ENCODE peak calls at places on chromosomes 5 and 9, in six cellular contexts. Q, E, S, B, G and L are unnamed samples.

GRCh38 chr9:84975926-84976325 is 306.4 kb downstream of the NTRK2 start:
- DNase-seq in B (no peak), Q (no peak), G (no peak), E (no peak), S (no peak), L (no peak)

GRCh38 chr9:132411091-132411508 is 1.1 kb downstream of the CFAP77 start:
- DNase-seq in G (peak; percentile 42), S (peak; percentile 49), E (no peak), B (no peak), Q (peak; percentile 14), L (peak; percentile 6)

GRCh38 chr5:112799661-112800060 is 61.4 kb upstream of the SRP19 start:
- DNase-seq in S (no peak), B (no peak), E (no peak), G (no peak), Q (no peak), L (no peak)

GRCh38 chr9:127877566-127877998 is at the start of gene AK1:
- DNase-seq in E (no peak), B (peak; percentile 83), Q (no peak), S (peak; percentile 86), G (no peak), L (peak; percentile 55)

GRCh38 chr9:92807757-92808725 is 43.4 kb upstream of the BICD2 start:
- DNase-seq in B (no peak), S (peak; percentile 16), E (no peak), Q (no peak), G (no peak), L (no peak)

GRCh38 chr5:90279091-90279490 is 130.5 kb downstream of the CETN3 start:
- DNase-seq in G (no peak), S (peak; percentile 4), E (no peak), B (no peak), Q (no peak), L (no peak)

GRCh38 chr9:33524431-33524947 is 438 bp downstream of the ANKRD18B start:
- DNase-seq in B (no peak), S (peak; percentile 28), Q (no peak), E (no peak), G (no peak), L (no peak)

GRCh38 chr9:137454145-137454505 is 5.0 kb downstream of the NSMF start:
- DNase-seq in B (no peak), G (peak; percentile 56), E (no peak), S (peak; percentile 47), Q (no peak), L (no peak)

GRCh38 chr5:140093179-140093578 is 20.7 kb upstream of the PURA start:
- DNase-seq in S (no peak), B (no peak), G (no peak), Q (no peak), E (no peak), L (no peak)

GRCh38 chr9:134375430-134376385 is 49.5 kb downstream of the RXRA start:
- DNase-seq in E (no peak), S (peak; percentile 56), B (peak; percentile 81), G (no peak), Q (peak; percentile 16), L (peak; percentile 41)